ENCODE peak calls at places on chromosomes 3 and 15, in five cellular contexts. R is upper lobe of left lung, Q is HepG2, H is K562, U is GM12878. C is an unnamed sample.

GRCh38 chr3:197268319-197268718 is 30.1 kb downstream of the DLG1 start:
- ATAC-seq in R (no peak), Q (no peak), H (peak; percentile 65), U (no peak), C (no peak)

GRCh38 chr3:113287111-113287817 is 75.9 kb downstream of the BOC start:
- ATAC-seq in R (no peak), Q (peak; percentile 18), H (peak; percentile 70), U (no peak), C (no peak)

GRCh38 chr3:27521872-27522265 is 37.7 kb upstream of the SLC4A7 start:
- ATAC-seq in R (no peak), Q (no peak), H (no peak), U (no peak), C (no peak)

GRCh38 chr3:12884790-12885584 is 43.6 kb upstream of the RPL32 start:
- ATAC-seq in R (peak; percentile 24), Q (peak; percentile 53), H (peak; percentile 49), U (peak; percentile 50), C (no peak)

GRCh38 chr15:78070049-78070698 is 7.3 kb downstream of the TBC1D2B start:
- ATAC-seq in R (no peak), Q (no peak), H (peak; percentile 60), U (no peak), C (no peak)

GRCh38 chr3:47578691-47579632 is at the start of gene CSPG5:
- ATAC-seq in R (peak; percentile 45), Q (peak; percentile 11), H (peak; percentile 61), U (peak; percentile 18), C (peak; percentile 60)

GRCh38 chr3:183254816-183255730 is 2.0 kb downstream of the B3GNT5 start:
- ATAC-seq in R (no peak), Q (no peak), H (peak; percentile 85), U (peak; percentile 37), C (no peak)

GRCh38 chr15:40430271-40430805 is 10.4 kb upstream of the BAHD1 start:
- ATAC-seq in R (peak; percentile 6), Q (no peak), H (peak; percentile 88), U (no peak), C (peak; percentile 31)

GRCh38 chr15:66854012-66854965 is 152.3 kb downstream of the SMAD6 start:
- ATAC-seq in R (no peak), Q (no peak), H (no peak), U (no peak), C (no peak)

GRCh38 chr3:156180077-156180476 is 59.7 kb downstream of the KCNAB1 start:
- ATAC-seq in R (no peak), Q (no peak), H (no peak), U (no peak), C (no peak)

GRCh38 chr15:68344600-68344999 is 67.1 kb downstream of the FEM1B start:
- ATAC-seq in R (no peak), Q (no peak), H (no peak), U (no peak), C (no peak)

GRCh38 chr3:29410200-29410599 is 129.3 kb downstream of the RBMS3 start:
- ATAC-seq in R (no peak), Q (no peak), H (no peak), U (peak; percentile 36), C (no peak)

GRCh38 chr15:56739964-56740640 is 6.8 kb upstream of the ZNF280D start:
- ATAC-seq in R (no peak), Q (peak; percentile 38), H (peak; percentile 62), U (peak; percentile 24), C (no peak)

GRCh38 chr3:127420355-127420655 is 132.5 kb upstream of the PRR20G start:
- ATAC-seq in R (no peak), Q (no peak), H (no peak), U (no peak), C (no peak)

GRCh38 chr15:70101459-70102113 is 3.9 kb upstream of the TLE3 start:
- ATAC-seq in R (no peak), Q (no peak), H (peak; percentile 10), U (no peak), C (no peak)

GRCh38 chr3:73207946-73208345 is 146.5 kb downstream of the EBLN2 start:
- ATAC-seq in R (no peak), Q (no peak), H (no peak), U (no peak), C (no peak)

GRCh38 chr3:11549580-11550140 is 94.1 kb downstream of the VGLL4 start:
- ATAC-seq in R (no peak), Q (no peak), H (no peak), U (no peak), C (no peak)

GRCh38 chr3:16439163-16439847 is 74.2 kb downstream of the RFTN1 start:
- ATAC-seq in R (no peak), Q (no peak), H (no peak), U (no peak), C (peak; percentile 76)

GRCh38 chr3:170164720-170165119 is 16.8 kb downstream of the PHC3 start:
- ATAC-seq in R (no peak), Q (no peak), H (no peak), U (peak; percentile 22), C (no peak)

GRCh38 chr3:133113526-133113925 is 75.3 kb downstream of the TMEM108 start:
- ATAC-seq in R (no peak), Q (no peak), H (no peak), U (no peak), C (no peak)

GRCh38 chr3:86973440-86973839 is 17.5 kb downstream of the VGLL3 start:
- ATAC-seq in R (no peak), Q (no peak), H (no peak), U (no peak), C (peak; percentile 64)

GRCh38 chr3:158809642-158810041 is 7.8 kb downstream of the MFSD1 start:
- ATAC-seq in R (peak; percentile 68), Q (no peak), H (no peak), U (no peak), C (no peak)

GRCh38 chr3:110995461-110996226 is 76.0 kb upstream of the NECTIN3 start:
- ATAC-seq in R (no peak), Q (peak; percentile 72), H (no peak), U (no peak), C (no peak)

GRCh38 chr3:12947504-12948369 is 106.4 kb upstream of the RPL32 start:
- ATAC-seq in R (no peak), Q (peak; percentile 73), H (peak; percentile 76), U (no peak), C (peak; percentile 50)

GRCh38 chr3:12454076-12454807 is 30.0 kb upstream of the TSEN2 start:
- ATAC-seq in R (no peak), Q (no peak), H (no peak), U (no peak), C (no peak)

GRCh38 chr3:114437897-114438296 is 144.1 kb downstream of the TIGIT start:
- ATAC-seq in R (no peak), Q (no peak), H (no peak), U (peak; percentile 15), C (no peak)

GRCh38 chr3:71874618-71875017 is 89.7 kb upstream of the PROK2 start:
- ATAC-seq in R (no peak), Q (no peak), H (no peak), U (peak; percentile 57), C (no peak)

GRCh38 chr15:77720617-77721016 is 87.9 kb upstream of the LINGO1 start:
- ATAC-seq in R (no peak), Q (no peak), H (peak; percentile 40), U (no peak), C (no peak)

GRCh38 chr15:71052356-71052755 is 62.9 kb upstream of the THSD4 start:
- ATAC-seq in R (no peak), Q (no peak), H (no peak), U (no peak), C (no peak)

GRCh38 chr15:36284911-36285310 is 294.5 kb upstream of the CDIN1 start:
- ATAC-seq in R (no peak), Q (no peak), H (no peak), U (no peak), C (no peak)

GRCh38 chr3:49421890-49422378 is 339 bp downstream of the AMT start:
- ATAC-seq in R (no peak), Q (peak; percentile 36), H (no peak), U (no peak), C (no peak)

GRCh38 chr15:57297163-57297593 is 79.1 kb upstream of the CGNL1 start:
- ATAC-seq in R (no peak), Q (peak; percentile 20), H (peak; percentile 40), U (no peak), C (no peak)

GRCh38 chr15:85488997-85489396 is 108.6 kb downstream of the AKAP13 start:
- ATAC-seq in R (no peak), Q (no peak), H (no peak), U (peak; percentile 80), C (no peak)

GRCh38 chr15:85482896-85483295 is 102.5 kb downstream of the AKAP13 start:
- ATAC-seq in R (peak; percentile 77), Q (no peak), H (no peak), U (peak; percentile 54), C (peak; percentile 78)

GRCh38 chr15:85480923-85481322 is 100.5 kb downstream of the AKAP13 start:
- ATAC-seq in R (no peak), Q (no peak), H (no peak), U (peak; percentile 40), C (no peak)

GRCh38 chr15:85489773-85490493 is 109.5 kb downstream of the AKAP13 start:
- ATAC-seq in R (no peak), Q (no peak), H (no peak), U (peak; percentile 85), C (no peak)

DNA sequence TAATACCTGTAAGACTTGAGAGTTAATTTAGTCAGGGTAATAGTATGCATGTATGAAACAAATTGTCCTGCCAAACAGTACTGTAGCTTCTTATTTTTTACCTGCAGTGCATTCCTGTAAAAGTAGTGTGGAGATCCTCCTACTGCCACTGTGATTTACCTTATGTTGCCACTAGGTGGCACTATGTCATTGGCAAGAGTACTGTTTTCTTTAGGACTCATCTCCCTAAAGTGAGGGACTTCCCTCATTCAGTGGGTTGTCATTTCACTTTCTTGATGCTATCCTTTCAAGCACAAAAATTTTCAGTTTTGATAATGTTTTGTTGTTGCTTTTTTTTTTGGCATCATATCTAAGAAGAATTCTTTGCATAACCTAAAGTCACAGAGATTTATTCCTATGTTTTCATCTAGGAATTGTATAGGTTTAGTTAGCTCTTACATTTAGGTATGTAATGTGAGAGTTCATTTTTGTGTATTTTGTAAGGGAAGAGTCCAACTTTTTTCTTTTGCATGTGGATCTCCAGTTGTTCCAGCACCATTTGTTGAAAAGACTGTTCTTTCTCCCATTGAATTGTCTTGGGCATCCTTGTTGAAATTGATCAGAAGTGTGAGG is 105.7 kb downstream of the AKAP13 start:
- ATAC-seq in R (peak; percentile 91), Q (peak; percentile 88), H (peak; percentile 93), U (peak; percentile 69), C (peak; percentile 68)
- H3K4me1 ChIP-seq in R (peaks cover 20% of the 10 kb centered on the region), Q (peaks cover 17% of the 10 kb centered on the region), H (no peaks in the 10 kb centered on the region), U (peaks cover 35% of the 10 kb centered on the region), C (peaks cover 82% of the 10 kb centered on the region)

GRCh38 chr3:129107793-129108192 is 13.8 kb downstream of the RAB43 start:
- ATAC-seq in R (no peak), Q (no peak), H (no peak), U (no peak), C (no peak)
- TF ChIP-seq POLR2AphosphoS5 in R (no peak), Q (no peak), H (no peak), U (no peak), C (no peak)

GRCh38 chr15:88104357-88104756 is 152.2 kb downstream of the NTRK3 start:
- ATAC-seq in R (no peak), Q (no peak), H (no peak), U (no peak), C (no peak)
- TF ChIP-seq EP300 in R (no peak), Q (no peak), H (no peak), U (no peak), C (no peak)

DNA sequence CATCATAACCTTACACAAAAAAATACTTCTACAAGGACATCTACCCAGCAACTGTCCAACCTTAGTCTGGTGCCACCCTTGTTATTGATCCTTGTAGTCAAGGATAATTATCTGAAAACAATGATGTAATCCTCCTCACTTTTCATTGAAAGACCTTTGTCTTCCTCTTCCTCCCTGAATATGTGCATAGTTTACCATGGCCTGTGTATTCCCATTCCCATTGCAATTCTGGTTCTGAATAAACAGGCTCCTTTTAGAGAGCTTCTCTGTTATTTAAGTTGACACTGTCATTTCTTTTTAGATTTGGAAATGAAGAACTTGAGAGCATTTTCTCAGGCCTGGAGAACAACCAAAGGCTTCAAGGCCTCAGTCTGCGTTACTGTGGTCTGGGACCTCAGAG is 53.3 kb upstream of the RNF7 start:
- ATAC-seq in R (no peak), Q (no peak), H (no peak), U (no peak), C (no peak)
- H3K4me1 ChIP-seq in R (peaks cover 22% of the 10 kb centered on the region), Q (peaks cover 9% of the 10 kb centered on the region), H (peaks cover 16% of the 10 kb centered on the region), U (no peaks in the 10 kb centered on the region), C (no peaks in the 10 kb centered on the region)